ENCODE peak calls at places on chromosomes 7 and 10, in five cellular contexts. One of them, this sample, is unnamed.

GRCh38 chr10:48564466-48565150 is 40.3 kb downstream of the ARHGAP22 start:
- DNase-seq in neural crest cell: no peak
- DNase-seq in fibroblast of the aortic adventitia: no peak
- DNase-seq in CD4-positive, alpha-beta T cell: no peak
- DNase-seq in transverse colon: no peak
- DNase-seq in this sample: no peak

GRCh38 chr7:93442478-93443224 is 131.9 kb downstream of the CALCR start:
- DNase-seq in transverse colon: peak; percentile 13
- DNase-seq in neural crest cell: peak; percentile 31
- DNase-seq in CD4-positive, alpha-beta T cell: peak; percentile 3
- DNase-seq in fibroblast of the aortic adventitia: peak; percentile 31
- DNase-seq in this sample: no peak

GRCh38 chr10:112716924-112717348 is 233.1 kb upstream of the TCF7L2 start:
- DNase-seq in CD4-positive, alpha-beta T cell: no peak
- DNase-seq in transverse colon: no peak
- DNase-seq in neural crest cell: no peak
- DNase-seq in fibroblast of the aortic adventitia: peak; percentile 76
- DNase-seq in this sample: no peak

GRCh38 chr7:92831716-92832622 is 4.4 kb downstream of the CDK6 start:
- DNase-seq in CD4-positive, alpha-beta T cell: no peak
- DNase-seq in neural crest cell: no peak
- DNase-seq in fibroblast of the aortic adventitia: peak; percentile 83
- DNase-seq in transverse colon: peak; percentile 21
- DNase-seq in this sample: no peak

GRCh38 chr7:134528749-134529148 is 1.4 kb downstream of the AKR1B10 start:
- DNase-seq in transverse colon: no peak
- DNase-seq in neural crest cell: no peak
- DNase-seq in fibroblast of the aortic adventitia: no peak
- DNase-seq in CD4-positive, alpha-beta T cell: no peak
- DNase-seq in this sample: no peak

GRCh38 chr10:121818599-121818998 is 109.2 kb downstream of the ATE1 start:
- DNase-seq in fibroblast of the aortic adventitia: peak; percentile 32
- DNase-seq in CD4-positive, alpha-beta T cell: no peak
- DNase-seq in neural crest cell: no peak
- DNase-seq in transverse colon: no peak
- DNase-seq in this sample: no peak

GRCh38 chr7:2525161-2525930 is 5.8 kb downstream of the LFNG start:
- DNase-seq in fibroblast of the aortic adventitia: no peak
- DNase-seq in transverse colon: peak; percentile 41
- DNase-seq in CD4-positive, alpha-beta T cell: no peak
- DNase-seq in neural crest cell: no peak
- DNase-seq in this sample: no peak

GRCh38 chr10:69409176-69409495 is 7.6 kb downstream of the TACR2 start:
- DNase-seq in CD4-positive, alpha-beta T cell: no peak
- DNase-seq in fibroblast of the aortic adventitia: no peak
- DNase-seq in neural crest cell: no peak
- DNase-seq in transverse colon: no peak
- DNase-seq in this sample: no peak

GRCh38 chr7:123041085-123041484 is 45.6 kb upstream of the TAS2R16 start:
- DNase-seq in transverse colon: no peak
- DNase-seq in CD4-positive, alpha-beta T cell: no peak
- DNase-seq in fibroblast of the aortic adventitia: peak; percentile 38
- DNase-seq in neural crest cell: no peak
- DNase-seq in this sample: no peak

GRCh38 chr7:30068117-30068516 is 39.9 kb downstream of the PLEKHA8 start:
- DNase-seq in neural crest cell: no peak
- DNase-seq in transverse colon: no peak
- DNase-seq in fibroblast of the aortic adventitia: peak; percentile 90
- DNase-seq in CD4-positive, alpha-beta T cell: no peak
- DNase-seq in this sample: no peak

GRCh38 chr7:159025161-159025779 is 119.4 kb downstream of the VIPR2 start:
- DNase-seq in fibroblast of the aortic adventitia: no peak
- DNase-seq in CD4-positive, alpha-beta T cell: no peak
- DNase-seq in transverse colon: peak; percentile 4
- DNase-seq in neural crest cell: no peak
- DNase-seq in this sample: no peak

GRCh38 chr7:15932318-15932717 is 245.8 kb upstream of the MEOX2 start:
- DNase-seq in fibroblast of the aortic adventitia: no peak
- DNase-seq in transverse colon: no peak
- DNase-seq in neural crest cell: no peak
- DNase-seq in CD4-positive, alpha-beta T cell: no peak
- DNase-seq in this sample: no peak

GRCh38 chr7:11486271-11486670 is 345.7 kb downstream of the THSD7A start:
- DNase-seq in CD4-positive, alpha-beta T cell: no peak
- DNase-seq in neural crest cell: no peak
- DNase-seq in fibroblast of the aortic adventitia: no peak
- DNase-seq in transverse colon: no peak
- DNase-seq in this sample: no peak

GRCh38 chr10:16910795-16911164 is 93.6 kb upstream of the RSU1 start:
- DNase-seq in neural crest cell: no peak
- DNase-seq in CD4-positive, alpha-beta T cell: no peak
- DNase-seq in fibroblast of the aortic adventitia: no peak
- DNase-seq in transverse colon: no peak
- DNase-seq in this sample: no peak

GRCh38 chr7:129168219-129168991 is 20.0 kb upstream of the SMO start:
- DNase-seq in fibroblast of the aortic adventitia: no peak
- DNase-seq in CD4-positive, alpha-beta T cell: no peak
- DNase-seq in neural crest cell: no peak
- DNase-seq in transverse colon: no peak
- DNase-seq in this sample: no peak

GRCh38 chr10:127145173-127145572 is 51.2 kb downstream of the INSYN2A start:
- DNase-seq in fibroblast of the aortic adventitia: peak; percentile 55
- DNase-seq in CD4-positive, alpha-beta T cell: no peak
- DNase-seq in transverse colon: no peak
- DNase-seq in neural crest cell: no peak
- DNase-seq in this sample: no peak

GRCh38 chr7:64667311-64667710 is 1.4 kb downstream of the ZNF107 start:
- DNase-seq in CD4-positive, alpha-beta T cell: no peak
- DNase-seq in fibroblast of the aortic adventitia: no peak
- DNase-seq in neural crest cell: no peak
- DNase-seq in transverse colon: no peak
- DNase-seq in this sample: no peak

GRCh38 chr10:132817701-132818211 is 31.8 kb upstream of the NKX6-2 start:
- DNase-seq in transverse colon: no peak
- DNase-seq in CD4-positive, alpha-beta T cell: no peak
- DNase-seq in fibroblast of the aortic adventitia: no peak
- DNase-seq in neural crest cell: no peak
- DNase-seq in this sample: no peak

GRCh38 chr7:122803323-122803722 is 82.9 kb downstream of the CADPS2 start:
- DNase-seq in fibroblast of the aortic adventitia: peak; percentile 56
- DNase-seq in neural crest cell: peak; percentile 1
- DNase-seq in CD4-positive, alpha-beta T cell: no peak
- DNase-seq in transverse colon: no peak
- DNase-seq in this sample: no peak

GRCh38 chr7:216360-217300 is 24.3 kb downstream of the FAM20C start:
- DNase-seq in fibroblast of the aortic adventitia: peak; percentile 40
- DNase-seq in neural crest cell: no peak
- DNase-seq in CD4-positive, alpha-beta T cell: no peak
- DNase-seq in transverse colon: no peak
- DNase-seq in this sample: no peak

GRCh38 chr7:50370884-50371283 is 66.4 kb downstream of the IKZF1 start:
- DNase-seq in CD4-positive, alpha-beta T cell: no peak
- DNase-seq in fibroblast of the aortic adventitia: no peak
- DNase-seq in transverse colon: no peak
- DNase-seq in neural crest cell: no peak
- DNase-seq in this sample: no peak

GRCh38 chr7:81120803-81121202 is 202.0 kb upstream of the SEMA3C start:
- DNase-seq in transverse colon: no peak
- DNase-seq in fibroblast of the aortic adventitia: no peak
- DNase-seq in CD4-positive, alpha-beta T cell: no peak
- DNase-seq in neural crest cell: no peak
- DNase-seq in this sample: no peak

GRCh38 chr10:120260446-120260845 is 196.6 kb upstream of the PLPP4 start:
- DNase-seq in CD4-positive, alpha-beta T cell: no peak
- DNase-seq in fibroblast of the aortic adventitia: no peak
- DNase-seq in transverse colon: no peak
- DNase-seq in neural crest cell: no peak
- DNase-seq in this sample: no peak

GRCh38 chr7:50658696-50659095 is 93.5 kb upstream of the DDC start:
- DNase-seq in fibroblast of the aortic adventitia: no peak
- DNase-seq in transverse colon: no peak
- DNase-seq in CD4-positive, alpha-beta T cell: no peak
- DNase-seq in neural crest cell: no peak
- DNase-seq in this sample: no peak

GRCh38 chr10:110005716-110006115 is 2.1 kb upstream of the ADD3 start:
- DNase-seq in CD4-positive, alpha-beta T cell: no peak
- DNase-seq in fibroblast of the aortic adventitia: peak; percentile 88
- DNase-seq in transverse colon: peak; percentile 46
- DNase-seq in neural crest cell: peak; percentile 20
- DNase-seq in this sample: no peak

GRCh38 chr10:123879596-123880257 is 11.9 kb downstream of the CPXM2 start:
- DNase-seq in fibroblast of the aortic adventitia: no peak
- DNase-seq in transverse colon: no peak
- DNase-seq in neural crest cell: no peak
- DNase-seq in CD4-positive, alpha-beta T cell: no peak
- DNase-seq in this sample: no peak

GRCh38 chr10:84333864-84334451 is 5.6 kb downstream of the CCSER2 start:
- DNase-seq in fibroblast of the aortic adventitia: peak; percentile 17
- DNase-seq in transverse colon: no peak
- DNase-seq in CD4-positive, alpha-beta T cell: peak; percentile 60
- DNase-seq in neural crest cell: no peak
- DNase-seq in this sample: peak; percentile 32

GRCh38 chr10:84331091-84331490 is 2.7 kb downstream of the CCSER2 start:
- DNase-seq in neural crest cell: no peak
- DNase-seq in transverse colon: no peak
- DNase-seq in fibroblast of the aortic adventitia: no peak
- DNase-seq in CD4-positive, alpha-beta T cell: no peak
- DNase-seq in this sample: no peak

GRCh38 chr10:84329986-84330651 is 1.7 kb downstream of the CCSER2 start:
- DNase-seq in CD4-positive, alpha-beta T cell: peak; percentile 28
- DNase-seq in fibroblast of the aortic adventitia: no peak
- DNase-seq in neural crest cell: no peak
- DNase-seq in transverse colon: no peak
- DNase-seq in this sample: peak; percentile 46

GRCh38 chr10:84329094-84329611 is 764 bp downstream of the CCSER2 start:
- DNase-seq in neural crest cell: peak; percentile 26
- DNase-seq in CD4-positive, alpha-beta T cell: no peak
- DNase-seq in transverse colon: peak; percentile 38
- DNase-seq in fibroblast of the aortic adventitia: peak; percentile 54
- DNase-seq in this sample: peak; percentile 33

DNA sequence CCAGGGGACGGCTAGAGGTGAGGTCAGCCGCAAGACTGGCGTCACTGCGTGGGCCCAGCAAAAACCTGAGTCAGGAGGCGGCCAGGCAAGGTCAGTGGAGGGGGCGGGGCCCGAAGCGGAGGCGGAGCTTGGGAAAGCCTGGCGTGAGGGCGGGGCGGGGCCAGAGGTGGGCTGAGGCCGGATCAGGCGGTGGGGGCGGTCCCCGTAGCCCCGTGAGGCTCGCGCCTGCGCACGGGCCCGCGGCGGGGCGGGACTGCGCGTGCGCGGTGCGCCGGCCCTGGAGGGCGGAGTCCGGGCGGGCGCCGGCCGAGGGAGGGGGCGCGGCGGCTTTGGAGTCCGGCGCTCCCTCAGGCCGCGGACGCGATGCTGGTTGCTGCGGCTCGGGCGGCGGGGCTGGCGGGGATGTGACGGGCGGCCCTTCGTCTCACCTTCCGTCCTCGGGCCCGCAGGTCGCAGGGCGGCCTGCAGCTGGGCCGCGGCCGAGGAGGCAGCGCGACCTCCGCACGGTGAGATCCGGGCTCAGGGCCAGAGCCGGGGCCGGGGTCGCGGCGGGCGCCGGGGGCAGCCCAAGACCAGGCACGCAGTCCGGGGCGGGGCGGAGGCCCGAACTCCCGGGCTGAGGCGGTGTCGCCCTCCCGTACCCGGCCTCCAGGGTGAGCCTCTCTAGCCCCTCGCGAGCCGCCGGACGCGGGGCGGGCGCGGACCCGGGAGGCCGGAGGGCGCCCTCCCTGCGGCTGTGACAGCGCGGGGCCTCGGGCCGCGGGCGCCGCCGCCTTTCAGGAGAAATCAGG is at the start of gene CCSER2:
- DNase-seq in neural crest cell: peak; percentile 99
- DNase-seq in CD4-positive, alpha-beta T cell: peak; percentile 85
- DNase-seq in transverse colon: peak; percentile 99
- DNase-seq in fibroblast of the aortic adventitia: peak; percentile 91
- DNase-seq in this sample: peak; percentile 99
- TF ChIP-seq CTCF in neural crest cell: peak; percentile 35
- TF ChIP-seq CTCF in CD4-positive, alpha-beta T cell: no peak
- TF ChIP-seq CTCF in transverse colon: no peak
- TF ChIP-seq CTCF in fibroblast of the aortic adventitia: no peak
- TF ChIP-seq CTCF in this sample: no peak

DNA sequence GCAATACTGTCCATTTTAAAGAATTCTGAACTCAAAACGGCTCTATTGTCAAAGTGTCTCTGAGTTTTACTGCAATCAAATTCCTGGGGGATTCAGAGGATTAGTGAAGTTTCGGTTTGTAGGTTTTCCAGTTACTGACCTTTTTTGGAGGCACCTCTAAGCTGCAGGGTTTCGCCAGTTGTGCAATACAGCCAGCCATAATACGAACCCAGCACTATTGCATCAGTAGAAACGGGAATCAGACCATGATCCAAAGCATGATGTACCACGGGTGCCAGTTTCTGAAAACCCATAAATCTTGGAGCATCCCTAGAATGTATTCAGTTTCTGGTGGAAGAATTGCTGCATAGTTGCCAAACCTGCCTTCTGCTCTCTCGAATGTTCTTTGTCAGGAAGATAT is 186.0 kb upstream of the PRKCQ start:
- DNase-seq in fibroblast of the aortic adventitia: peak; percentile 72
- DNase-seq in CD4-positive, alpha-beta T cell: no peak
- DNase-seq in transverse colon: no peak
- DNase-seq in neural crest cell: no peak
- DNase-seq in this sample: no peak
- TF ChIP-seq CTCF in fibroblast of the aortic adventitia: no peak
- TF ChIP-seq CTCF in CD4-positive, alpha-beta T cell: no peak
- TF ChIP-seq CTCF in transverse colon: no peak
- TF ChIP-seq CTCF in neural crest cell: no peak
- TF ChIP-seq CTCF in this sample: no peak

GRCh38 chr10:99432881-99433280 is 2.5 kb upstream of the GOT1 start:
- DNase-seq in neural crest cell: no peak
- DNase-seq in fibroblast of the aortic adventitia: no peak
- DNase-seq in transverse colon: no peak
- DNase-seq in CD4-positive, alpha-beta T cell: no peak
- DNase-seq in this sample: no peak

GRCh38 chr10:99435986-99436633 is 5.7 kb upstream of the GOT1 start:
- DNase-seq in CD4-positive, alpha-beta T cell: no peak
- DNase-seq in neural crest cell: no peak
- DNase-seq in transverse colon: no peak
- DNase-seq in fibroblast of the aortic adventitia: peak; percentile 59
- DNase-seq in this sample: no peak

GRCh38 chr10:99432047-99432446 is 1.6 kb upstream of the GOT1 start:
- DNase-seq in fibroblast of the aortic adventitia: no peak
- DNase-seq in transverse colon: no peak
- DNase-seq in neural crest cell: no peak
- DNase-seq in CD4-positive, alpha-beta T cell: no peak
- DNase-seq in this sample: no peak

GRCh38 chr10:99431190-99431549 is 746 bp upstream of the GOT1 start:
- DNase-seq in neural crest cell: no peak
- DNase-seq in CD4-positive, alpha-beta T cell: no peak
- DNase-seq in fibroblast of the aortic adventitia: peak; percentile 52
- DNase-seq in transverse colon: peak; percentile 85
- DNase-seq in this sample: no peak

GRCh38 chr10:99433378-99434020 is 3.1 kb upstream of the GOT1 start:
- DNase-seq in fibroblast of the aortic adventitia: no peak
- DNase-seq in CD4-positive, alpha-beta T cell: no peak
- DNase-seq in transverse colon: no peak
- DNase-seq in neural crest cell: no peak
- DNase-seq in this sample: no peak
- TF ChIP-seq CTCF in fibroblast of the aortic adventitia: no peak
- TF ChIP-seq CTCF in CD4-positive, alpha-beta T cell: no peak
- TF ChIP-seq CTCF in transverse colon: peak; percentile 14
- TF ChIP-seq CTCF in neural crest cell: no peak
- TF ChIP-seq CTCF in this sample: no peak

GRCh38 chr10:9427208-9427607 is 1372.7 kb downstream of the GATA3 start:
- DNase-seq in transverse colon: no peak
- DNase-seq in fibroblast of the aortic adventitia: no peak
- DNase-seq in CD4-positive, alpha-beta T cell: no peak
- DNase-seq in neural crest cell: no peak
- DNase-seq in this sample: no peak
- TF ChIP-seq CTCF in transverse colon: no peak
- TF ChIP-seq CTCF in fibroblast of the aortic adventitia: no peak
- TF ChIP-seq CTCF in CD4-positive, alpha-beta T cell: no peak
- TF ChIP-seq CTCF in neural crest cell: no peak
- TF ChIP-seq CTCF in this sample: no peak

This sample was measured in GM10248.